ENCODE peak calls at places on chromosomes 2 and 18, in five cellular contexts. Z is H1, X is IMR-90, G is H9, D is neuronal stem cell. R is an unnamed sample.

GRCh38 chr2:157866666-157867642 is 9.2 kb downstream of the ACVR1 start:
- DNase-seq in Z (no peak), X (no peak), G (no peak), D (no peak), R (no peak)

GRCh38 chr2:157785200-157785599 is 90.9 kb downstream of the ACVR1 start:
- DNase-seq in Z (no peak), X (peak; percentile 48), G (no peak), D (no peak), R (peak; percentile 37)

GRCh38 chr2:134253117-134253704 is 661 bp upstream of the MGAT5 start:
- DNase-seq in Z (no peak), X (no peak), G (no peak), D (no peak), R (no peak)

GRCh38 chr2:205822578-205822977 is 140.3 kb downstream of the NRP2 start:
- DNase-seq in Z (no peak), X (peak; percentile 71), G (no peak), D (no peak), R (peak; percentile 48)

GRCh38 chr18:68181956-68182355 is 533.0 kb downstream of the TMX3 start:
- DNase-seq in Z (no peak), X (peak; percentile 22), G (no peak), D (no peak), R (no peak)

GRCh38 chr2:138841459-138841858 is 61.3 kb upstream of the NXPH2 start:
- DNase-seq in Z (no peak), X (no peak), G (no peak), D (no peak), R (no peak)

GRCh38 chr2:126835261-126835660 is 63.4 kb upstream of the TEX51 start:
- DNase-seq in Z (no peak), X (no peak), G (no peak), D (no peak), R (no peak)

GRCh38 chr2:177763532-177764265 is 308.9 kb downstream of the PDE11A start:
- DNase-seq in Z (peak; percentile 93), X (peak; percentile 58), G (peak; percentile 90), D (peak; percentile 77), R (peak; percentile 74)

GRCh38 chr2:13676269-13676668 is 956.2 kb upstream of the LRATD1 start:
- DNase-seq in Z (no peak), X (peak; percentile 61), G (no peak), D (no peak), R (peak; percentile 47)

GRCh38 chr2:3461781-3462492 is 57.4 kb downstream of the ADI1 start:
- DNase-seq in Z (no peak), X (peak; percentile 65), G (no peak), D (peak; percentile 48), R (peak; percentile 73)

GRCh38 chr18:845152-845819 is 33.2 kb upstream of the YES1 start:
- DNase-seq in Z (no peak), X (peak; percentile 63), G (no peak), D (no peak), R (peak; percentile 62)

GRCh38 chr2:66436546-66436945 is 1.6 kb downstream of the MEIS1 start:
- DNase-seq in Z (no peak), X (no peak), G (no peak), D (no peak), R (peak; percentile 21)

GRCh38 chr2:47373747-47374146 is 29.2 kb upstream of the MSH2 start:
- DNase-seq in Z (no peak), X (no peak), G (no peak), D (no peak), R (no peak)

GRCh38 chr2:63853527-63854310 is 12.0 kb downstream of the UGP2 start:
- DNase-seq in Z (no peak), X (no peak), G (no peak), D (no peak), R (peak; percentile 32)

GRCh38 chr2:211248841-211249240 is 692.4 kb downstream of the CPS1 start:
- DNase-seq in Z (no peak), X (no peak), G (no peak), D (no peak), R (no peak)

GRCh38 chr2:168434164-168434563 is 21.9 kb upstream of the CERS6 start:
- DNase-seq in Z (no peak), X (no peak), G (no peak), D (no peak), R (no peak)

GRCh38 chr2:204705243-204705971 is 160.1 kb downstream of the PARD3B start:
- DNase-seq in Z (no peak), X (peak; percentile 64), G (no peak), D (no peak), R (peak; percentile 66)

GRCh38 chr2:229852565-229852964 is 69.2 kb downstream of the TRIP12 start:
- DNase-seq in Z (no peak), X (peak; percentile 87), G (no peak), D (no peak), R (peak; percentile 81)

GRCh38 chr18:50817898-50818250 is 1.9 kb downstream of the MRO start:
- DNase-seq in Z (no peak), X (peak; percentile 28), G (no peak), D (no peak), R (no peak)

GRCh38 chr2:18432999-18433398 is 127.5 kb downstream of the RDH14 start:
- DNase-seq in Z (no peak), X (no peak), G (no peak), D (peak; percentile 29), R (peak; percentile 61)

GRCh38 chr2:24791452-24791851 is 1.7 kb downstream of the PTRHD1 start:
- DNase-seq in Z (no peak), X (no peak), G (no peak), D (no peak), R (no peak)

GRCh38 chr2:24792542-24792873 is 683 bp downstream of the PTRHD1 start:
- DNase-seq in Z (no peak), X (no peak), G (no peak), D (no peak), R (no peak)

GRCh38 chr2:24793752-24794477 is 690 bp downstream of the CENPO start:
- DNase-seq in Z (no peak), X (peak; percentile 35), G (peak; percentile 46), D (peak; percentile 49), R (peak; percentile 75)

GRCh38 chr2:24797644-24798043 is 4.4 kb downstream of the CENPO start:
- DNase-seq in Z (no peak), X (no peak), G (no peak), D (no peak), R (no peak)

GRCh38 chr2:24792874-24793751 is at the start of the genes CENPO and PTRHD1:
- DNase-seq in Z (peak; percentile 94), X (peak; percentile 96), G (peak; percentile 97), D (peak; percentile 96), R (peak; percentile 98)
- H4K91ac ChIP-seq in Z (peak within 1 kb of the TSS; percentile 100), X (peak within 1 kb of the TSS; percentile 100), G (no peak within 1 kb of the TSS), D (peak within 1 kb of the TSS; percentile 89), R (peak within 1 kb of the TSS; percentile 100)

GRCh38 chr2:9205481-9205880 is 1.1 kb upstream of the ASAP2 start:
- DNase-seq in Z (no peak), X (no peak), G (no peak), D (no peak), R (no peak)

GRCh38 chr2:9204939-9205338 is 1.7 kb upstream of the ASAP2 start:
- DNase-seq in Z (no peak), X (no peak), G (no peak), D (no peak), R (no peak)

GRCh38 chr2:9206991-9207640 is 504 bp downstream of the ASAP2 start:
- DNase-seq in Z (peak; percentile 73), X (no peak), G (no peak), D (peak; percentile 29), R (peak; percentile 43)

GRCh38 chr2:9207641-9208301 is 1.2 kb downstream of the ASAP2 start:
- DNase-seq in Z (peak; percentile 73), X (no peak), G (peak; percentile 53), D (no peak), R (peak; percentile 45)

DNA sequence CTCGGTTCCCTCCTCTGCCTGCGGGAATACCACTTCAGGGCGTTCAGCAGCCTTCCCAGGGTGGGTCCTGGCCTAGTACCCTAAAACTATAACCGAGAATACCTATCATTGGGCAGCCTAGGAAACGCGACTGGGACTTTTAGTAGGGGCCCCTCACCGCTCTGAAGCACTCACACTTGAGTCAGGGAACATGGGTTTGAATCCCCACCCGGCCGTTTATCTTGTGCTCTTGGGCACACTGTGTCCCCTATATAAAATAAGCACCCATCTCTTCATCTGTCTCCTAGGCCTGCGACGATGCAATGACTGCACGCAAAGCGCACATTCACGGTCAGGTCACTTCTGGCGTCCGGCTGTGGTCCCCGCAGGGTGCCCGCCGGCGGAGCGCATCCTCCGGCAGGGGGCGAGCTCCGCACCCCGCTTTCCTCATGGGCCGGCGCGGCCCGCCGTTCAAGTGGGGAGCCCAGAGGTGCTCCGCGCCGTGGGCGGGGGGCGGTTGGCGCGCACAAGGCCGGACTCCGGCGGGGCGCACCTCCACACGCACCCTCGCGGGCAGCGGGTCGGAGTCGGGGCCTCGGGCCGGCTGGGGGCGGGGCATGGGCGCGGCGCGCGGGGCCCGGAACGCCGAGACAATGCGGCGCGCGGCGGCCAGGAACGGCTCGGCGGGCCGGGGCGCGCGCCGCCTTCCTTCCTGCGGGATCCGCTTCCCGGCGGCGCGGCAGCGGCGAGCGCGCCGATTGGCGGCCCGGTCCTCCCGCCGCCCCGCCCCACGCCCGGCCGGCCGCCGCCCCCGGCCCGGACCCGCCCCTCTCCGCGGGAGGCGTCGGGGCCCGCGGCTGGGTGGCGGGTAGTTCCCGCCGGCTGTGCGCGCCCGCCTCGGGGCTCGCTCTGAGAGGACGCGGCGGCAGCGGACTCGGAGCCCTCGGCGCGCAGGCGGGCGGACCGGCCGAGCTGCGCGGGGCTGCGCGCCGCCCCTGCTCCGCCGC is at the start of gene ASAP2:
- DNase-seq in Z (peak; percentile 80), X (peak; percentile 68), G (peak; percentile 65), D (peak; percentile 72), R (peak; percentile 77)
- H2BK15ac ChIP-seq in Z (peak within 1 kb of the TSS; percentile 72), X (peak within 1 kb of the TSS; percentile 18), G (no peak within 1 kb of the TSS), D (peak within 1 kb of the TSS; percentile 49), R (peak within 1 kb of the TSS; percentile 100)

GRCh38 chr2:10480359-10480949 is 32.3 kb upstream of the ODC1 start:
- DNase-seq in Z (no peak), X (no peak), G (no peak), D (no peak), R (no peak)

GRCh38 chr2:10478916-10479315 is 30.8 kb upstream of the ODC1 start:
- DNase-seq in Z (no peak), X (no peak), G (no peak), D (no peak), R (no peak)

GRCh38 chr2:10476723-10477442 is 28.8 kb upstream of the ODC1 start:
- DNase-seq in Z (no peak), X (no peak), G (no peak), D (no peak), R (no peak)

GRCh38 chr2:10477443-10478297 is 29.5 kb upstream of the ODC1 start:
- DNase-seq in Z (no peak), X (no peak), G (no peak), D (no peak), R (no peak)

GRCh38 chr2:10478298-10478625 is 30.1 kb upstream of the ODC1 start:
- DNase-seq in Z (no peak), X (no peak), G (no peak), D (no peak), R (no peak)
- H3K4ac ChIP-seq in Z (no peak overlapping the region), X (no peak overlapping the region), G (no peak overlapping the region), D (no peak overlapping the region), R (no peak overlapping the region)

GRCh38 chr18:49166327-49166726 is 215.6 kb upstream of the SMAD7 start:
- DNase-seq in Z (no peak), X (no peak), G (no peak), D (no peak), R (no peak)

GRCh38 chr18:49168281-49168680 is 217.5 kb upstream of the SMAD7 start:
- DNase-seq in Z (no peak), X (no peak), G (no peak), D (no peak), R (no peak)

GRCh38 chr18:49168970-49169619 is 218.3 kb upstream of the SMAD7 start:
- DNase-seq in Z (no peak), X (no peak), G (no peak), D (no peak), R (no peak)

GRCh38 chr18:49164738-49165137 is 214.0 kb upstream of the SMAD7 start:
- DNase-seq in Z (no peak), X (no peak), G (no peak), D (no peak), R (no peak)

GRCh38 chr18:49167084-49167483 is 216.3 kb upstream of the SMAD7 start:
- DNase-seq in Z (no peak), X (no peak), G (no peak), D (no peak), R (no peak)
- H4K91ac ChIP-seq in Z (no peak overlapping the region), X (no peak overlapping the region), G (no peak overlapping the region), D (no peak overlapping the region), R (no peak overlapping the region)